ENCODE peak calls at places on chromosomes 13 and 19, in six cellular contexts. One of them, this sample, is unnamed.

GRCh38 chr19:57241181-57241580 is 749 bp downstream of the ZNF805 start:
- DNase-seq in IMR-90: peak; percentile 37
- DNase-seq in H9: no peak
- DNase-seq in mesenchymal stem cell: peak; percentile 46
- DNase-seq in neuronal stem cell: no peak
- DNase-seq in H1: no peak
- DNase-seq in this sample: no peak

GRCh38 chr19:42176990-42177685 is 40.3 kb downstream of the DEDD2 start:
- DNase-seq in IMR-90: peak; percentile 76
- DNase-seq in H9: peak; percentile 79
- DNase-seq in mesenchymal stem cell: peak; percentile 83
- DNase-seq in neuronal stem cell: peak; percentile 83
- DNase-seq in H1: no peak
- DNase-seq in this sample: peak; percentile 64

GRCh38 chr19:50975766-50976165 is 6.4 kb upstream of the KLK6 start:
- DNase-seq in IMR-90: no peak
- DNase-seq in H9: peak; percentile 90
- DNase-seq in mesenchymal stem cell: no peak
- DNase-seq in neuronal stem cell: no peak
- DNase-seq in H1: no peak
- DNase-seq in this sample: no peak

GRCh38 chr13:97003071-97003470 is 8.8 kb upstream of the OXGR1 start:
- DNase-seq in IMR-90: no peak
- DNase-seq in H9: no peak
- DNase-seq in mesenchymal stem cell: peak; percentile 23
- DNase-seq in neuronal stem cell: no peak
- DNase-seq in H1: no peak
- DNase-seq in this sample: peak; percentile 39

GRCh38 chr13:97627566-97627965 is 193.6 kb downstream of the RAP2A start:
- DNase-seq in IMR-90: peak; percentile 95
- DNase-seq in H9: peak; percentile 66
- DNase-seq in mesenchymal stem cell: peak; percentile 59
- DNase-seq in neuronal stem cell: no peak
- DNase-seq in H1: no peak
- DNase-seq in this sample: no peak

GRCh38 chr19:55641376-55642152 is 762 bp downstream of the ZNF580 start:
- DNase-seq in IMR-90: peak; percentile 18
- DNase-seq in H9: no peak
- DNase-seq in mesenchymal stem cell: peak; percentile 60
- DNase-seq in neuronal stem cell: no peak
- DNase-seq in H1: no peak
- DNase-seq in this sample: no peak

GRCh38 chr19:50818859-50819472 is 4.6 kb downstream of the KLK1 start:
- DNase-seq in IMR-90: no peak
- DNase-seq in H9: no peak
- DNase-seq in mesenchymal stem cell: no peak
- DNase-seq in neuronal stem cell: no peak
- DNase-seq in H1: no peak
- DNase-seq in this sample: no peak

GRCh38 chr19:43798546-43799409 is 3.5 kb downstream of the LYPD5 start:
- DNase-seq in IMR-90: no peak
- DNase-seq in H9: peak; percentile 90
- DNase-seq in mesenchymal stem cell: no peak
- DNase-seq in neuronal stem cell: no peak
- DNase-seq in H1: no peak
- DNase-seq in this sample: peak; percentile 84

GRCh38 chr13:29125934-29126424 is 305.8 kb downstream of the MTUS2 start:
- DNase-seq in IMR-90: no peak
- DNase-seq in H9: no peak
- DNase-seq in mesenchymal stem cell: no peak
- DNase-seq in neuronal stem cell: no peak
- DNase-seq in H1: no peak
- DNase-seq in this sample: no peak

GRCh38 chr19:1776606-1777147 is 23.4 kb downstream of the ONECUT3 start:
- DNase-seq in IMR-90: no peak
- DNase-seq in H9: no peak
- DNase-seq in mesenchymal stem cell: no peak
- DNase-seq in neuronal stem cell: no peak
- DNase-seq in H1: no peak
- DNase-seq in this sample: no peak

GRCh38 chr13:80141114-80141849 is 199.6 kb downstream of the SPRY2 start:
- DNase-seq in IMR-90: peak; percentile 78
- DNase-seq in H9: no peak
- DNase-seq in mesenchymal stem cell: peak; percentile 46
- DNase-seq in neuronal stem cell: no peak
- DNase-seq in H1: no peak
- DNase-seq in this sample: no peak

GRCh38 chr13:72290962-72291681 is 424.1 kb upstream of the DACH1 start:
- DNase-seq in IMR-90: no peak
- DNase-seq in H9: peak; percentile 47
- DNase-seq in mesenchymal stem cell: peak; percentile 38
- DNase-seq in neuronal stem cell: no peak
- DNase-seq in H1: peak; percentile 31
- DNase-seq in this sample: peak; percentile 54

GRCh38 chr19:35142531-35143230 is 374 bp upstream of the FXYD7 start:
- DNase-seq in IMR-90: no peak
- DNase-seq in H9: peak; percentile 85
- DNase-seq in mesenchymal stem cell: peak; percentile 30
- DNase-seq in neuronal stem cell: no peak
- DNase-seq in H1: no peak
- DNase-seq in this sample: peak; percentile 65

GRCh38 chr19:35346193-35347052 is 1.3 kb upstream of the FFAR1 start:
- DNase-seq in IMR-90: no peak
- DNase-seq in H9: peak; percentile 19
- DNase-seq in mesenchymal stem cell: no peak
- DNase-seq in neuronal stem cell: no peak
- DNase-seq in H1: no peak
- DNase-seq in this sample: no peak

GRCh38 chr19:39795001-39795400 is 16.3 kb downstream of the LEUTX start:
- DNase-seq in IMR-90: no peak
- DNase-seq in H9: no peak
- DNase-seq in mesenchymal stem cell: no peak
- DNase-seq in neuronal stem cell: no peak
- DNase-seq in H1: no peak
- DNase-seq in this sample: no peak

GRCh38 chr13:98755116-98755515 is 2.6 kb upstream of the SLC15A1 start:
- DNase-seq in IMR-90: no peak
- DNase-seq in H9: no peak
- DNase-seq in mesenchymal stem cell: no peak
- DNase-seq in neuronal stem cell: no peak
- DNase-seq in H1: no peak
- DNase-seq in this sample: no peak

GRCh38 chr19:16323532-16323931 is 1.1 kb upstream of the KLF2 start:
- DNase-seq in IMR-90: no peak
- DNase-seq in H9: no peak
- DNase-seq in mesenchymal stem cell: no peak
- DNase-seq in neuronal stem cell: no peak
- DNase-seq in H1: no peak
- DNase-seq in this sample: no peak

GRCh38 chr13:91017031-91017668 is 330.3 kb upstream of the MIR17HG start:
- DNase-seq in IMR-90: peak; percentile 9
- DNase-seq in H9: peak; percentile 62
- DNase-seq in mesenchymal stem cell: peak; percentile 61
- DNase-seq in neuronal stem cell: peak; percentile 41
- DNase-seq in H1: peak; percentile 31
- DNase-seq in this sample: peak; percentile 64

GRCh38 chr19:3556978-3557460 is 367 bp downstream of the MFSD12 start:
- DNase-seq in IMR-90: peak; percentile 35
- DNase-seq in H9: peak; percentile 33
- DNase-seq in mesenchymal stem cell: peak; percentile 68
- DNase-seq in neuronal stem cell: no peak
- DNase-seq in H1: no peak
- DNase-seq in this sample: peak; percentile 47

GRCh38 chr13:91142572-91142971 is 204.9 kb upstream of the MIR17HG start:
- DNase-seq in IMR-90: peak; percentile 1
- DNase-seq in H9: no peak
- DNase-seq in mesenchymal stem cell: peak; percentile 58
- DNase-seq in neuronal stem cell: no peak
- DNase-seq in H1: no peak
- DNase-seq in this sample: no peak

GRCh38 chr13:34340534-34340933 is 522.6 kb downstream of the RFC3 start:
- DNase-seq in IMR-90: no peak
- DNase-seq in H9: no peak
- DNase-seq in mesenchymal stem cell: peak; percentile 37
- DNase-seq in neuronal stem cell: no peak
- DNase-seq in H1: no peak
- DNase-seq in this sample: no peak

GRCh38 chr19:611506-611869 is 21.8 kb downstream of the HCN2 start:
- DNase-seq in IMR-90: peak; percentile 96
- DNase-seq in H9: no peak
- DNase-seq in mesenchymal stem cell: peak; percentile 79
- DNase-seq in neuronal stem cell: no peak
- DNase-seq in H1: no peak
- DNase-seq in this sample: no peak

GRCh38 chr13:46571189-46571901 is 18.4 kb downstream of the LRCH1 start:
- DNase-seq in IMR-90: peak; percentile 76
- DNase-seq in H9: no peak
- DNase-seq in mesenchymal stem cell: peak; percentile 71
- DNase-seq in neuronal stem cell: no peak
- DNase-seq in H1: no peak
- DNase-seq in this sample: peak; percentile 23

GRCh38 chr19:51142119-51142518 is at the start of gene SIGLEC7:
- DNase-seq in IMR-90: no peak
- DNase-seq in H9: no peak
- DNase-seq in mesenchymal stem cell: no peak
- DNase-seq in neuronal stem cell: no peak
- DNase-seq in H1: no peak
- DNase-seq in this sample: no peak

GRCh38 chr13:40568246-40568645 is 98.2 kb downstream of the FOXO1 start:
- DNase-seq in IMR-90: no peak
- DNase-seq in H9: no peak
- DNase-seq in mesenchymal stem cell: no peak
- DNase-seq in neuronal stem cell: no peak
- DNase-seq in H1: no peak
- DNase-seq in this sample: peak; percentile 61

GRCh38 chr19:4815426-4816387 is 15.8 kb downstream of the TICAM1 start:
- DNase-seq in IMR-90: peak; percentile 92
- DNase-seq in H9: peak; percentile 93
- DNase-seq in mesenchymal stem cell: peak; percentile 93
- DNase-seq in neuronal stem cell: peak; percentile 82
- DNase-seq in H1: peak; percentile 75
- DNase-seq in this sample: peak; percentile 84
- H4K8ac ChIP-seq in IMR-90: peak overlapping the region; percentile 84
- H4K8ac ChIP-seq in H9: no peak overlapping the region
- H4K8ac ChIP-seq in mesenchymal stem cell: peak overlapping the region; percentile 71
- H4K8ac ChIP-seq in neuronal stem cell: peak overlapping the region; percentile 99
- H4K8ac ChIP-seq in H1: peak overlapping the region; percentile 88
- H4K8ac ChIP-seq in this sample: peak overlapping the region; percentile 75

GRCh38 chr13:48161530-48162179 is 66.8 kb upstream of the MED4 start:
- DNase-seq in IMR-90: no peak
- DNase-seq in H9: no peak
- DNase-seq in mesenchymal stem cell: no peak
- DNase-seq in neuronal stem cell: no peak
- DNase-seq in H1: no peak
- DNase-seq in this sample: peak; percentile 34

GRCh38 chr13:48159436-48160225 is 64.7 kb upstream of the MED4 start:
- DNase-seq in IMR-90: no peak
- DNase-seq in H9: no peak
- DNase-seq in mesenchymal stem cell: peak; percentile 8
- DNase-seq in neuronal stem cell: no peak
- DNase-seq in H1: peak; percentile 33
- DNase-seq in this sample: no peak

GRCh38 chr13:48160879-48161278 is 66.0 kb upstream of the MED4 start:
- DNase-seq in IMR-90: no peak
- DNase-seq in H9: no peak
- DNase-seq in mesenchymal stem cell: peak; percentile 23
- DNase-seq in neuronal stem cell: no peak
- DNase-seq in H1: no peak
- DNase-seq in this sample: peak; percentile 15

GRCh38 chr13:48163066-48163465 is 68.2 kb upstream of the MED4 start:
- DNase-seq in IMR-90: no peak
- DNase-seq in H9: no peak
- DNase-seq in mesenchymal stem cell: no peak
- DNase-seq in neuronal stem cell: no peak
- DNase-seq in H1: no peak
- DNase-seq in this sample: no peak

GRCh38 chr13:48162182-48162581 is 67.3 kb upstream of the MED4 start:
- DNase-seq in IMR-90: no peak
- DNase-seq in H9: no peak
- DNase-seq in mesenchymal stem cell: no peak
- DNase-seq in neuronal stem cell: no peak
- DNase-seq in H1: no peak
- DNase-seq in this sample: no peak
- H2AFZ ChIP-seq in IMR-90: no peak overlapping the region
- H2AFZ ChIP-seq in H9: no peak overlapping the region
- H2AFZ ChIP-seq in mesenchymal stem cell: no peak overlapping the region
- H2AFZ ChIP-seq in neuronal stem cell: no peak overlapping the region
- H2AFZ ChIP-seq in H1: no peak overlapping the region
- H2AFZ ChIP-seq in this sample: no peak overlapping the region

GRCh38 chr19:13302521-13303270 is 152.5 kb downstream of the IER2 start:
- DNase-seq in IMR-90: no peak
- DNase-seq in H9: no peak
- DNase-seq in mesenchymal stem cell: no peak
- DNase-seq in neuronal stem cell: no peak
- DNase-seq in H1: no peak
- DNase-seq in this sample: no peak
- H4K8ac ChIP-seq in IMR-90: no peak overlapping the region
- H4K8ac ChIP-seq in H9: no peak overlapping the region
- H4K8ac ChIP-seq in mesenchymal stem cell: no peak overlapping the region
- H4K8ac ChIP-seq in neuronal stem cell: no peak overlapping the region
- H4K8ac ChIP-seq in H1: no peak overlapping the region
- H4K8ac ChIP-seq in this sample: no peak overlapping the region

GRCh38 chr13:27472441-27472840 is 22.1 kb upstream of the MTIF3 start:
- DNase-seq in IMR-90: no peak
- DNase-seq in H9: no peak
- DNase-seq in mesenchymal stem cell: no peak
- DNase-seq in neuronal stem cell: no peak
- DNase-seq in H1: no peak
- DNase-seq in this sample: no peak
- H2AFZ ChIP-seq in IMR-90: no peak overlapping the region
- H2AFZ ChIP-seq in H9: no peak overlapping the region
- H2AFZ ChIP-seq in mesenchymal stem cell: no peak overlapping the region
- H2AFZ ChIP-seq in neuronal stem cell: no peak overlapping the region
- H2AFZ ChIP-seq in H1: no peak overlapping the region
- H2AFZ ChIP-seq in this sample: no peak overlapping the region

GRCh38 chr19:47495478-47496372 is 11.7 kb upstream of the KPTN start:
- DNase-seq in IMR-90: no peak
- DNase-seq in H9: no peak
- DNase-seq in mesenchymal stem cell: no peak
- DNase-seq in neuronal stem cell: no peak
- DNase-seq in H1: no peak
- DNase-seq in this sample: no peak
- H4K8ac ChIP-seq in IMR-90: no peak overlapping the region
- H4K8ac ChIP-seq in H9: no peak overlapping the region
- H4K8ac ChIP-seq in mesenchymal stem cell: no peak overlapping the region
- H4K8ac ChIP-seq in neuronal stem cell: no peak overlapping the region
- H4K8ac ChIP-seq in H1: no peak overlapping the region
- H4K8ac ChIP-seq in this sample: no peak overlapping the region

DNA sequence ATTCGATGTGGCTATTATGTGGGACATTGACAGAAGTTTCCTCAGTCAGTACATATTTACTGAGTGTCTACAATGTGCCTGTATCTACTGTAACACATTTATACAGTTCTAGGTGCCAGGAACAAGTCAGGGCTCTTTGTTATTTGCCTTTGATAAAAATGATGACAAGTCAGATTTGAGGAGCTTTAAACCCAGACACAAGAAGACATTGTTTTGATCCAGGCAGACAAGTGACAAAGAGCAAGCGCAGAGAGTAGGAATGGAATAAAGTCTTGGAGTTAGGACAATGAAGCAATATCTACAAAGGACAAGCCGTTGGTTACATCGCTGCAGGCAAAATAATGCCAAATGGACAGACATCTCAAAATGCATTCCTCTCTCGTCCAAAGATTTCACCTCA is 70.1 kb downstream of the ITGBL1 start:
- DNase-seq in IMR-90: no peak
- DNase-seq in H9: no peak
- DNase-seq in mesenchymal stem cell: no peak
- DNase-seq in neuronal stem cell: no peak
- DNase-seq in H1: no peak
- DNase-seq in this sample: peak; percentile 14
- H2AFZ ChIP-seq in IMR-90: no peak overlapping the region
- H2AFZ ChIP-seq in H9: no peak overlapping the region
- H2AFZ ChIP-seq in mesenchymal stem cell: no peak overlapping the region
- H2AFZ ChIP-seq in neuronal stem cell: no peak overlapping the region
- H2AFZ ChIP-seq in H1: no peak overlapping the region
- H2AFZ ChIP-seq in this sample: no peak overlapping the region

This sample was measured in trophoblast cell.